ENCODE peak calls at places on chromosomes 5 and 9, in seven cellular contexts. A is HCT116; C is WERI-Rb-1; R is cardiac muscle cell; M is CD8-positive, alpha-beta memory T cell; K is hepatocyte; I is tibial nerve. Y is an unnamed sample. For H3K36me3 and H3K27me3, the result is how much of the 10 kb centered on the place peaks cover.

GRCh38 chr9:130651752-130652151 is 12.6 kb upstream of the PRDM12 start:
- DNase-seq in C (no peak), R (no peak), K (no peak), I (no peak), A (no peak), M (no peak), Y (no peak)

GRCh38 chr5:173739741-173740140 is 123.3 kb upstream of the BOD1 start:
- DNase-seq in R (no peak), C (no peak), K (no peak), A (no peak), M (no peak), I (no peak), Y (no peak)

GRCh38 chr5:121029536-121030245 is 565.6 kb downstream of the PRR16 start:
- DNase-seq in C (no peak), I (no peak), A (no peak), K (no peak), R (no peak), M (no peak), Y (no peak)

GRCh38 chr5:63613430-63613829 is 348.8 kb downstream of the HTR1A start:
- DNase-seq in R (no peak), C (no peak), I (no peak), M (no peak), K (no peak), A (no peak), Y (no peak)

GRCh38 chr9:12838546-12838945 is 63.7 kb downstream of the LURAP1L start:
- DNase-seq in R (no peak), K (no peak), C (no peak), I (no peak), M (no peak), A (no peak), Y (no peak)

GRCh38 chr9:84140535-84141101 is 160.0 kb downstream of the RMI1 start:
- DNase-seq in K (peak), A (no peak), I (no peak), C (no peak), M (peak), R (peak), Y (peak)

GRCh38 chr5:163571755-163572154 is 66.3 kb downstream of the MAT2B start:
- DNase-seq in I (no peak), K (peak), C (no peak), R (no peak), M (no peak), A (no peak), Y (no peak)

GRCh38 chr9:73026375-73026774 is 73.5 kb upstream of the ALDH1A1 start:
- DNase-seq in I (no peak), A (no peak), M (no peak), K (no peak), R (no peak), C (no peak), Y (no peak)

GRCh38 chr9:92444841-92445240 is 20.6 kb upstream of the OMD start:
- DNase-seq in A (no peak), K (no peak), I (no peak), R (no peak), M (no peak), C (peak), Y (no peak)

GRCh38 chr5:155780274-155780673 is 546.7 kb upstream of the SGCD start:
- DNase-seq in R (no peak), K (no peak), M (no peak), I (no peak), C (no peak), A (no peak), Y (no peak)

GRCh38 chr9:130480673-130481072 is 35.9 kb downstream of the ASS1 start:
- DNase-seq in K (no peak), M (no peak), A (no peak), I (no peak), C (peak), R (peak), Y (peak)

GRCh38 chr9:28293691-28294090 is 720.4 kb upstream of the C9orf72 start:
- DNase-seq in C (no peak), R (no peak), A (no peak), K (no peak), M (no peak), I (no peak), Y (no peak)

GRCh38 chr5:95801532-95801931 is 21.0 kb downstream of the GLRX start:
- DNase-seq in M (no peak), C (no peak), R (no peak), K (no peak), I (no peak), A (no peak), Y (no peak)

GRCh38 chr9:82216435-82216834 is 227.9 kb downstream of the SPATA31D1 start:
- DNase-seq in A (no peak), K (no peak), C (no peak), R (no peak), M (no peak), I (no peak), Y (no peak)

GRCh38 chr9:135087489-135087791 is at the start of gene OLFM1:
- DNase-seq in R (peak), I (peak), C (peak), K (peak), A (peak), M (no peak), Y (peak)

GRCh38 chr9:138006576-138007233 is 129.1 kb downstream of the CACNA1B start:
- DNase-seq in I (no peak), K (peak), R (no peak), M (no peak), A (no peak), C (no peak), Y (peak)

GRCh38 chr5:52988335-52989024 is 672 bp upstream of the ITGA2 start:
- DNase-seq in C (no peak), R (no peak), A (peak), I (no peak), K (peak), M (no peak), Y (no peak)
- H3K4me3 ChIP-seq in C (peak), R (peak), A (peak), I (peak), K (peak), M (no peak), Y (peak)

DNA sequence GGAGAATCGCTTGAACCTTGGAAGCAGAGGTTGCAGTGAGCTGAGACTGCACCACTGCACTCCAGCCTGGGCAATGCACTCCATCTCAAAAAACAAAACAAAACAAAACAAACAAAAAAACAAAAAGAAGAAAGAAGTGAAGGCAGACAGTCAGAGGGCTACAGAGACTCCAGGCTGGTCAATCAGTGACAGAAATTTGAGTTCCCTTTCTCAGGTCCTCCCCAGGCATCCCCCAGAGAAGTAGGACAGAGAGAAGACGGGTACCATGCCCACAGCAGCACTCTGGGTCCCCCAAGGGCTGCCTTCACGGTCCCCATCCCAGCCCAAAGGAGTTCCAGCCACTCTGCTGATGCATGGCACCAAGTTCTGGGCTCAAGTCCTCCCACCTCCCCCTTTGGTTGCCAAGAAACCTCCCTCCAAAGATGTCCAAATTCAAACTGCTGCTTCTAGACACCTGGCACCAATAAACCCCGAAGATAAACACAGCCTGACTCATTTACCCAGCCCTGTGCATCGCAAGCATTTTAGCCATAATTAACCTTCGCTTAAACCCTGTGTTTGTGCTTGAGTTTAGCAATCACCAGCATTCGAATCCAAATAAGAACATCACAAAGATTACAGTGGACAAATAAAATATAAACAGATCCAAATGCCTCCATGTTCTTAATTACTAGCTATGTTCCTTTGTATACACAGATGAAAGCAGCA is 24.0 kb downstream of the SEMA4D start:
- DNase-seq in K (peak), A (no peak), R (no peak), M (no peak), I (no peak), C (no peak), Y (no peak)
- H3K36me3 ChIP-seq in K (under half), A (under half), R (under half), M (under half), I (under half), C (under half), Y (under half)

DNA sequence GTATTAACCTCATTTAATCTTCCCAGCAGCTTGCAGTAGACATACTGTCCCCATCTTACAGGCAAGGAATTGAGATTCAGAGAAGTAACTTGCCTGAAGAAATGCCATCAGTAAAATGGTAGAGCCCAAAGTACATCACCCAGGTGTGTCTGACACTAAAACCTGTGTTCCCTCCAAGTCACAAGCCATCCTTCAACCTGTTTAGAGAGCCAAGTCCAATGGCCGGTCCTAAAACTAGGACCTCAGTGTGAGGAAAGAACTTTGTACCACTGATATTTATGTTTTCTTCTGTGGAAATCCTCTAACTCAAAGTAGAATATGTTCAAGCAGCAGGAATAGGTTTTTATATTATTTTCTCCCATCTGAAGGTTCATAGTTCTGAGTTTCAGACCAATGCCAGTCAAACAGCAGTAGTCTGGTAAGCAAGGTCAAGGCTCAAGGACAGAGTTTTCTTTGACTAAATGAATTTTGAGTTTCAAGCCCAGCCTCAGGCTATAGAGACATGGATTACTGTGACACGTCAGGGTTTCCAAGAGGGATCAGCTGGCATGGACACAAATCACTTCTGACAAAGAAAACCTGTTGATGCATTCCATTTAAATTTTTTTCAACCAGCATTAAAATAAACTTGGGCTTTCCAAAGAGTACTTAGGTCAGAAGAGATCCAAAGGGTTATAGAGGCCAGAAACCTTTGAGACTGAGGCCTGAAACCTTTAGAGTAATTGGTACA is 80.9 kb upstream of the PLPP6 start:
- DNase-seq in K (no peak), R (no peak), A (no peak), I (no peak), M (no peak), C (no peak), Y (no peak)
- H3K27me3 ChIP-seq in K (under half), R (under half), A (under half), I (under half), M (under half), C (under half), Y (under half)

DNA sequence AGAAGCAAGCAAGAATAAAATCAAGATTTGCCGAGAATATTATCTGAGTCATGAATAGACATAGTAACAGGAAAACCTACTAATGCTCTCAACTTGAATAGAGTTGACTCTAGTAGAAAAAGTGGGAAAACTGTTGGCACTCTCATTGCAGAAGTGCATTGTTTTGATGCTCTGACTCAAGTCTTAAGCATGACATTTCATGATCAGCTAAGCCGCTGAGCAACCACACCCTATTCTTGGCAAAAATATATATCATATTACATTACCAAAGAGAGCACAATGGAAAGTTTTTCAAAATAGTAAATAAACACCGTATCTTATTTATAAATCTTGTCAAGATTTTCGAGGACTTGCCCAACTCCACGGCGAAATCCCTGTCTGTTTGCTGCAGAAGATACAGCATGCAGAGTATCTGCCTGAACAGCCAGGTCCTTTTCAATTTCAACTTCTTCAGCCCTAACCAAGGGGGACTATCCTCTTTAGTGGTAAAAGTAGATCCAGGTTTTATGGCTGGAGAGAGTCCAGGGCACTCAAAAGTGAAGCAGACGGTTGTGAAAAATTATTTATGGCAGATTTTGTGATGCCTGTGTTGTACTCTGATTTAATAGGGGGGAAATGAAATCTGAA is 13.9 kb upstream of the ADAMTSL1 start:
- DNase-seq in K (no peak), R (no peak), M (no peak), I (no peak), C (no peak), A (no peak), Y (no peak)
- H3K4me3 ChIP-seq in K (no peak), R (no peak), M (no peak), I (no peak), C (no peak), A (no peak), Y (no peak)

DNA sequence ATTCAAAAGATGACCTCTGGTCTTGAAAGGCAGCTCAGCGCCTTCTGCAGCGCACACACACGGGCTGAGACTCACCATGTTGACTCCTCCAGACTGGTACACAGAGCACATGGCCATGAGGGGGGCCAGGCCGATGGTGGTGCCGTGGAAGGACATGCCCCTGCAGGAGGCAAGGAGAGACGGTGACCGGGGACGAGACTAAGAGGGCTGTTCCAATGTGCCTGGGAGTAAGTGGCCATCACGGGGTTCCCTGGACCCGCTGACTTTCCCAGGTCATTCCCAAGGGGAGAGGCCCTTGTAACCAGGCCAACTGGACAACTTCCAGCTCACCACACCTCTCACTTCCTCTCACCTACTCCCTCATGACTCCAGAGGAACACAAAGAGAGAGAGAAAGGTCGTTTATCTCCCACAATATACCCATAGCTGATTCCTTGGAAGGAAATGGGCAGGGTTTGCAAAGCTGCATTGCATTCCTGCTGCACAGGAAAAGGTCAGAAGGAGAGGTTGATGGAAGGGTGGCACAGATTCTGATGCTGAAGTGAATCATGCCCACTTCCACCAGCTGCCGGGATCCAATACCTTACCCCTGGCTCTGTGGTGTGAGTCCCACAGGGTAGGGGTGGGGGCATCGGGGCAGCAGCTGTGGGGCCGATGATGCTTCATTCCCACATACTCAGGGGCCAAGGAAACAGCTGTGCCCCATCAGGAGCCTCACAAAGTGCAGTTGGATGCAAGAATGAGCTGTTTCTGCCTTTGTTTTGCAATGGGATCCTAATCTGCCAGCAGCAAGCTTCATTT is 47.2 kb downstream of the NIPAL4 start:
- DNase-seq in C (no peak), R (no peak), I (no peak), A (no peak), K (no peak), M (no peak), Y (no peak)
- H3K36me3 ChIP-seq in C (under half), R (under half), I (under half), A (under half), K (under half), M (under half), Y (under half)

GRCh38 chr5:40736103-40736875 is 19.5 kb downstream of the TTC33 start:
- DNase-seq in I (no peak), M (peak), C (no peak), K (peak), A (peak), R (peak), Y (peak)

GRCh38 chr5:40733842-40734563 is 21.8 kb downstream of the TTC33 start:
- DNase-seq in I (no peak), M (no peak), K (peak), A (no peak), C (no peak), R (no peak), Y (no peak)

GRCh38 chr5:40734986-40735385 is 20.8 kb downstream of the TTC33 start:
- DNase-seq in R (no peak), C (no peak), M (no peak), K (no peak), A (no peak), I (no peak), Y (no peak)

GRCh38 chr5:40735609-40736008 is 20.2 kb downstream of the TTC33 start:
- DNase-seq in R (no peak), M (no peak), K (no peak), I (no peak), A (no peak), C (no peak), Y (no peak)

GRCh38 chr5:40733439-40733838 is 22.3 kb downstream of the TTC33 start:
- DNase-seq in C (peak), R (no peak), I (no peak), M (no peak), K (no peak), A (no peak), Y (no peak)
- H3K27me3 ChIP-seq in C (under half), R (under half), I (under half), M (under half), K (under half), A (under half), Y (under half)

GRCh38 chr9:687034-687785 is 154.3 kb upstream of the DMRT1 start:
- DNase-seq in I (no peak), M (no peak), A (no peak), R (no peak), C (no peak), K (no peak), Y (no peak)
- H3K4me3 ChIP-seq in I (no peak), M (no peak), A (no peak), R (no peak), C (no peak), K (no peak), Y (no peak)

GRCh38 chr9:124311283-124311682 is 53.5 kb downstream of the NEK6 start:
- DNase-seq in A (no peak), K (no peak), R (no peak), M (no peak), C (peak), I (no peak), Y (peak)

GRCh38 chr9:124312290-124313265 is 54.8 kb downstream of the NEK6 start:
- DNase-seq in M (no peak), I (no peak), C (no peak), R (no peak), K (no peak), A (no peak), Y (peak)

GRCh38 chr9:124307379-124308030 is 49.8 kb downstream of the NEK6 start:
- DNase-seq in A (no peak), M (no peak), I (no peak), C (no peak), K (no peak), R (no peak), Y (no peak)

GRCh38 chr9:124308606-124309310 is 51.0 kb downstream of the NEK6 start:
- DNase-seq in I (no peak), C (no peak), A (no peak), R (no peak), M (no peak), K (no peak), Y (no peak)

GRCh38 chr9:124309665-124310064 is 51.9 kb downstream of the NEK6 start:
- DNase-seq in I (no peak), K (peak), A (peak), C (no peak), M (no peak), R (no peak), Y (peak)
- H3K36me3 ChIP-seq in I (half or more), K (under half), A (under half), C (under half), M (under half), R (under half), Y (under half)

Y was measured in H7.